ENCODE peak calls at places on chromosomes 12 and 14, in seven cellular contexts. Q is HepG2, P is GM12878, Y is HCT116, M is K562, H is H1, F is SK-N-SH. E is an unnamed sample.

GRCh38 chr12:19066471-19067001 is 63.0 kb upstream of the PLEKHA5 start:
- DNase-seq in Q (peak), P (no peak), Y (no peak), M (no peak), H (no peak), F (no peak), E (no peak)

GRCh38 chr14:69138189-69138535 is 14.8 kb downstream of the DCAF5 start:
- DNase-seq in Q (no peak), P (no peak), Y (no peak), M (no peak), H (no peak), F (no peak), E (no peak)

GRCh38 chr12:45483571-45483970 is 245.9 kb upstream of the ARID2 start:
- DNase-seq in Q (no peak), P (no peak), Y (no peak), M (no peak), H (no peak), F (no peak), E (no peak)

GRCh38 chr12:95545731-95546490 is 5.4 kb downstream of the USP44 start:
- DNase-seq in Q (no peak), P (no peak), Y (no peak), M (no peak), H (no peak), F (peak), E (peak)

GRCh38 chr12:3263939-3264699 is 186.9 kb downstream of the TSPAN9 start:
- DNase-seq in Q (no peak), P (no peak), Y (no peak), M (no peak), H (no peak), F (peak), E (no peak)

GRCh38 chr12:18224745-18225144 is 36.6 kb upstream of the PIK3C2G start:
- DNase-seq in Q (peak), P (no peak), Y (peak), M (no peak), H (peak), F (peak), E (peak)

GRCh38 chr14:74580275-74580672 is 31.8 kb downstream of the LTBP2 start:
- DNase-seq in Q (no peak), P (no peak), Y (no peak), M (no peak), H (no peak), F (no peak), E (no peak)

GRCh38 chr14:77037886-77038511 is 9.5 kb upstream of the IRF2BPL start:
- DNase-seq in Q (no peak), P (no peak), Y (no peak), M (no peak), H (no peak), F (no peak), E (no peak)

GRCh38 chr12:47785887-47786661 is 13.0 kb downstream of the SLC48A1 start:
- DNase-seq in Q (no peak), P (no peak), Y (no peak), M (no peak), H (no peak), F (no peak), E (no peak)

GRCh38 chr14:75306917-75307699 is 28.5 kb downstream of the FOS start:
- DNase-seq in Q (no peak), P (no peak), Y (peak), M (peak), H (no peak), F (peak), E (peak)

GRCh38 chr12:14825256-14825655 is 11.3 kb upstream of the SMCO3 start:
- DNase-seq in Q (no peak), P (no peak), Y (no peak), M (no peak), H (no peak), F (no peak), E (no peak)

GRCh38 chr12:44372259-44372658 is 503.9 kb downstream of the NELL2 start:
- DNase-seq in Q (no peak), P (no peak), Y (no peak), M (no peak), H (no peak), F (peak), E (no peak)

GRCh38 chr14:102272392-102272791 is 32.6 kb downstream of the MOK start:
- DNase-seq in Q (no peak), P (no peak), Y (no peak), M (no peak), H (no peak), F (no peak), E (no peak)

GRCh38 chr14:79369359-79370332 is 841.7 kb downstream of the DIO2 start:
- DNase-seq in Q (no peak), P (no peak), Y (no peak), M (no peak), H (no peak), F (peak), E (no peak)

GRCh38 chr12:124310178-124310577 is 15.3 kb downstream of the RFLNA start:
- DNase-seq in Q (no peak), P (no peak), Y (no peak), M (no peak), H (no peak), F (no peak), E (no peak)

GRCh38 chr14:76782885-76783566 is 21.8 kb downstream of the VASH1 start:
- DNase-seq in Q (no peak), P (no peak), Y (no peak), M (no peak), H (no peak), F (no peak), E (no peak)

GRCh38 chr12:6981152-6982052 is 10.7 kb downstream of the EMG1 start:
- DNase-seq in Q (peak), P (no peak), Y (no peak), M (no peak), H (no peak), F (no peak), E (no peak)

GRCh38 chr12:95796225-95796981 is 5.8 kb upstream of the NTN4 start:
- DNase-seq in Q (peak), P (no peak), Y (no peak), M (no peak), H (no peak), F (no peak), E (no peak)

GRCh38 chr12:47222960-47223847 is 143.4 kb upstream of the AMIGO2 start:
- DNase-seq in Q (no peak), P (no peak), Y (no peak), M (peak), H (peak), F (no peak), E (peak)

GRCh38 chr14:69633238-69633637 is 21.8 kb downstream of the SUSD6 start:
- DNase-seq in Q (peak), P (no peak), Y (no peak), M (no peak), H (no peak), F (no peak), E (no peak)

GRCh38 chr12:57898308-57898970 is 42.9 kb upstream of the ATP23 start:
- DNase-seq in Q (no peak), P (peak), Y (no peak), M (no peak), H (no peak), F (no peak), E (no peak)

GRCh38 chr14:25953532-25954144 is 644.2 kb downstream of the NOVA1 start:
- DNase-seq in Q (no peak), P (no peak), Y (no peak), M (no peak), H (no peak), F (no peak), E (no peak)

GRCh38 chr12:113174461-113175384 is 10.6 kb downstream of the DDX54 start:
- DNase-seq in Q (peak), P (no peak), Y (no peak), M (peak), H (no peak), F (peak), E (peak)

DNA sequence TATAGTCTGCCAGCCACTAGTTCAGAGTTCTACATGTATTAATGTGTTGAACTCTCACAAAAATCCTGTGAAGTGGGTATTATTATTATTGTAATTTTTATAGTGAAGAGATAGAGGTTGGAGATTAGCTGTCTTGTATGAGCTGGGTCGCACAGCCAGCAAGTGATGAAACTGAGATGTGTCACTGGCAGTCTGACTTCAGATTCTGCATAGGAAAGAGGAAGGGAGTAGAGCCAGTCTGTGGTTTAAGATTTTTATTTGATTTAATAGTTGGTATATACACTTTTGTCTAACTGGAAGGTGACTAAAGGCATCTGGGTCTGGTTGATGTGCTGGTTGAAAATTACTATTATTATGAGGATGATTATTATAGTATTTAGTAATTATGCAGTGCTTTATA is 5.8 kb upstream of the FRS2 start:
- DNase-seq in Q (no peak), P (no peak), Y (no peak), M (no peak), H (no peak), F (no peak), E (no peak)
- TF ChIP-seq JUND in Q (no peak), P (no peak), Y (no peak), M (no peak), H (no peak), F (no peak), E (no peak)

GRCh38 chr14:29705801-29706200 is 221.8 kb downstream of the PRKD1 start:
- DNase-seq in Q (no peak), P (no peak), Y (no peak), M (no peak), H (no peak), F (no peak), E (no peak)
- TF ChIP-seq JUND in Q (no peak), P (no peak), Y (no peak), M (no peak), H (no peak), F (no peak), E (no peak)

GRCh38 chr12:55072093-55072492 is 52.3 kb downstream of the NEUROD4 start:
- DNase-seq in Q (peak), P (no peak), Y (peak), M (no peak), H (no peak), F (no peak), E (peak)

GRCh38 chr12:55073043-55074022 is 52.9 kb upstream of the OR9K2 start:
- DNase-seq in Q (peak), P (peak), Y (peak), M (peak), H (no peak), F (peak), E (peak)

GRCh38 chr12:55067701-55068100 is 47.9 kb downstream of the NEUROD4 start:
- DNase-seq in Q (no peak), P (no peak), Y (no peak), M (no peak), H (no peak), F (no peak), E (no peak)

GRCh38 chr12:55063291-55063690 is 43.5 kb downstream of the NEUROD4 start:
- DNase-seq in Q (no peak), P (no peak), Y (no peak), M (no peak), H (no peak), F (no peak), E (no peak)

DNA sequence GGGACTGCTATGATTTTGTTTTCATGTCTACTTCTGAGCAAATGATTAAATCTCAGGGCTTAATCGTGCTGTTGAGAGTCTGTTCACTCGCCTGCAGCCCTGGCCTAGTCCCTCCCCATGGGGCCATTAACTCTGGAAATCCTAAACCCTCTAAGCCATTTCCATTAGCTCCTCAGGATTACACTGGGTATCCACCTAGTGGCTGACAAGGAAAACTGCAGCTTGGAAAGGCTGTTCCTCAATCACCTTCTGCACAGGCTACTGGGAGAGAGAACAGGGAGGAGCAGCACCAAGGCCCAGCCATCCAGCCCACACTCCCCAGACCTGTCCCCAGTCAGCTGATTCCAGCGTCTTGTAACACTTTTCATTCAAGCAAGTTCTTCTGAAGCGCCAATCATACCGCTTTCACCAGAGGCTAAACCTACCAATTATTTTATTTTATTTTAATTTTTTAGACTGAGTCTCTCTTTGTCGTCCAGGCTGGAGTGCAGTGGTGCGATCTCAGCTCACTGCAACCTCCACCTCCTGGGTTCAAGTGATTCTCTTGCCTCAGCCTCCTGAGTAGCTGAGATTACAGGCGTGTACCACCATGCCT is 48.7 kb downstream of the NEUROD4 start:
- DNase-seq in Q (peak), P (no peak), Y (peak), M (peak), H (no peak), F (peak), E (peak)
- TF ChIP-seq JUND in Q (no peak), P (no peak), Y (no peak), M (no peak), H (no peak), F (no peak), E (no peak)

GRCh38 chr14:61526405-61527312 is 168.7 kb upstream of the HIF1A start:
- DNase-seq in Q (peak), P (no peak), Y (no peak), M (no peak), H (no peak), F (no peak), E (peak)
- TF ChIP-seq JUND in Q (no peak), P (no peak), Y (no peak), M (no peak), H (no peak), F (no peak), E (no peak)

GRCh38 chr12:114933428-114934160 is 249.6 kb upstream of the TBX3 start:
- DNase-seq in Q (peak), P (no peak), Y (peak), M (no peak), H (no peak), F (peak), E (no peak)
- TF ChIP-seq JUND in Q (no peak), P (no peak), Y (peak), M (no peak), H (no peak), F (peak), E (no peak)